ENCODE peak calls at places on chromosomes 4 and X, in six cellular contexts. H, L, P, Y, G and M are unnamed samples.

GRCh38 chrX:139881130-139881529 is 51.7 kb downstream of the ATP11C start:
- DNase-seq in H (no peak), Y (no peak), G (no peak), P (peak), L (peak), M (peak)

GRCh38 chr4:163048447-163048846 is 118.2 kb downstream of the NAF1 start:
- DNase-seq in P (peak), L (peak), G (peak), H (no peak), Y (no peak), M (peak)

GRCh38 chrX:68365356-68365755 is 67.9 kb downstream of the OPHN1 start:
- DNase-seq in H (no peak), G (no peak), Y (no peak), L (no peak), P (peak), M (no peak)

GRCh38 chr4:169621754-169622481 is 1.5 kb downstream of the CLCN3 start:
- DNase-seq in H (peak), G (no peak), Y (no peak), L (peak), P (peak), M (no peak)

GRCh38 chr4:1204286-1204827 is 32.0 kb upstream of the SPON2 start:
- DNase-seq in P (no peak), H (no peak), G (no peak), Y (no peak), L (no peak), M (no peak)

GRCh38 chr4:156672924-156673323 is 298.7 kb downstream of the PDGFC start:
- DNase-seq in P (no peak), Y (no peak), H (no peak), L (peak), G (no peak), M (no peak)

GRCh38 chrX:16205840-16206239 is 38.6 kb downstream of the MAGEB17 start:
- DNase-seq in P (no peak), Y (no peak), L (no peak), H (no peak), G (no peak), M (no peak)

GRCh38 chr4:10085386-10085785 is 31.2 kb downstream of the WDR1 start:
- DNase-seq in L (no peak), H (no peak), Y (no peak), P (no peak), G (no peak), M (no peak)

GRCh38 chr4:22463179-22463578 is 52.7 kb downstream of the ADGRA3 start:
- DNase-seq in H (no peak), L (no peak), P (no peak), Y (no peak), G (no peak), M (no peak)

GRCh38 chrX:100748133-100748532 is 16.2 kb upstream of the SYTL4 start:
- DNase-seq in H (no peak), G (no peak), Y (no peak), P (no peak), L (peak), M (no peak)

GRCh38 chr4:102500371-102501175 is 586 bp upstream of the NFKB1 start:
- DNase-seq in H (no peak), P (peak), Y (no peak), G (peak), L (peak), M (peak)

GRCh38 chr4:106080376-106080775 is 185.1 kb downstream of the NPNT start:
- DNase-seq in G (no peak), P (peak), Y (no peak), L (peak), H (no peak), M (no peak)

GRCh38 chr4:139735381-139736256 is 70.0 kb downstream of the MGST2 start:
- DNase-seq in P (no peak), L (peak), Y (no peak), H (no peak), G (peak), M (peak)